ENCODE peak calls at places on chromosomes 3 and 15, in four cellular contexts. T is cardiac muscle cell, J is Panc1, Y is mammary epithelial cell. N is an unnamed sample. For H3K27me3, the result is how much of the 10 kb centered on the place peaks cover.

GRCh38 chr3:99578339-99578970 is 59.9 kb upstream of the COL8A1 start:
- DNase-seq in J (no peak), Y (no peak), T (no peak), N (no peak)

GRCh38 chr3:133162906-133163305 is 124.7 kb downstream of the TMEM108 start:
- DNase-seq in J (no peak), Y (no peak), T (no peak), N (no peak)

GRCh38 chr3:114827495-114827894 is 319.6 kb downstream of the ZBTB20 start:
- DNase-seq in J (peak), Y (peak), T (peak), N (no peak)

GRCh38 chr3:32870373-32871091 is 52.7 kb downstream of the TRIM71 start:
- DNase-seq in J (no peak), Y (no peak), T (no peak), N (no peak)

GRCh38 chr15:80999623-81000036 is 1.1 kb upstream of the TLNRD1 start:
- DNase-seq in J (no peak), T (no peak), Y (no peak), N (no peak)

GRCh38 chr3:129315386-129315991 is 36.8 kb downstream of the HMCES start:
- DNase-seq in T (peak), J (no peak), Y (peak), N (peak)

GRCh38 chr15:60614862-60615771 is 136.2 kb upstream of the ICE2 start:
- DNase-seq in Y (no peak), J (no peak), T (no peak), N (no peak)

GRCh38 chr15:32717290-32718081 is at the start of gene GREM1:
- DNase-seq in Y (no peak), J (no peak), T (peak), N (peak)

GRCh38 chr3:88219138-88219792 is 69.5 kb downstream of the C3orf38 start:
- DNase-seq in Y (peak), J (no peak), T (peak), N (peak)

GRCh38 chr15:39573844-39574243 is 7.0 kb upstream of the THBS1 start:
- DNase-seq in Y (no peak), T (no peak), J (no peak), N (no peak)

GRCh38 chr3:5503136-5503535 is 315.6 kb downstream of the EDEM1 start:
- DNase-seq in T (no peak), Y (no peak), J (no peak), N (no peak)

GRCh38 chr3:159472611-159473010 is 516.0 kb upstream of the IL12A start:
- DNase-seq in Y (no peak), T (no peak), J (no peak), N (no peak)

GRCh38 chr3:159787794-159788205 is 200.8 kb upstream of the IL12A start:
- DNase-seq in T (no peak), J (no peak), Y (peak), N (no peak)

GRCh38 chr3:192884831-192885356 is 32.8 kb downstream of the MB21D2 start:
- DNase-seq in T (no peak), J (no peak), Y (no peak), N (no peak)

GRCh38 chr15:53072077-53072476 is 281.9 kb upstream of the ONECUT1 start:
- DNase-seq in Y (peak), J (peak), T (peak), N (peak)

GRCh38 chr3:128463771-128464170 is 2.9 kb downstream of the DNAJB8 start:
- DNase-seq in Y (no peak), T (no peak), J (no peak), N (no peak)

DNA sequence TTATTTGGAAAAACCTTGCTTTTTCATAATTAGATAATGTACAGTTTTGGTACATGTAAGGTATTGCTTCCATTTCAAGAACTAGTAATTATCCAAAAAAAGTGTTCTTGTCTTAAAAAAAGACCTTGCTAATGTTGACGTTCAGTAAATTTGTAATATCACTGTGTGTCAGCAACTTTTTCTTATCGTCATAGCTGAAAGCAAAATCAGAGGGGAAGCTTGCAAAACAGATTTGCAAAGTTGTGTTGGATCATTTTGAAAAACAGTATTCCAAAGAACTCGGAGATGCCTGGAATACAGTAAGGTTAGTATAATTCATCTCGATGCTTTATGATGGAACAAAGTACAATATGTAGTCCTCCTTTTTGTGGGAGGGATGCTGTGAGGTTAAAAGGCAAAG is 1.4 kb downstream of the NSUN3 start:
- DNase-seq in J (no peak), T (no peak), Y (no peak), N (no peak)
- H3K4me3 ChIP-seq in J (peak), T (no peak), Y (peak), N (peak)

DNA sequence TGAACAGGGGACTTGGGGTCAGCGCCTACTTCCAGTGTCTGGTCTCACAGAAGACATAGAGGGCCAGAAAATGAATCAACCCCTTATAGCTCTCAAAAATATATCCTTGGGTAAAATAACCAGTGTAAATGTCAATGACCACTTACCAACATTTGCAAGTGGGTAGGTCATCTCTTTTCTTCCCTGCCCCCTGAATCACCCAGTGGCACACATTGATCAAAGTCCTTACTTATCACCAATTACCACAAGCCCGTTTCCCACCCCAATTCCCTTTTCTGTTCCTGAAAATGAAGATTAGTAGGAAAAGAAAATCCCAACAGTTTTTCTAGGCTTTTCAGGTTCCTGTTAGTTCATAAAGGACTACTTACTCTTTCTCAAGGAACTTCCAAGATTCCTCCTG is 70.5 kb upstream of the HEG1 start:
- DNase-seq in T (no peak), J (no peak), Y (no peak), N (no peak)
- H3K27me3 ChIP-seq in T (under half), J (under half), Y (under half), N (under half)

GRCh38 chr15:51263726-51264125 is 74.7 kb downstream of the CYP19A1 start:
- DNase-seq in Y (no peak), T (no peak), J (no peak), N (no peak)

GRCh38 chr15:51265037-51265555 is 73.3 kb downstream of the CYP19A1 start:
- DNase-seq in Y (no peak), T (no peak), J (no peak), N (no peak)

GRCh38 chr15:51267047-51267713 is 71.2 kb downstream of the CYP19A1 start:
- DNase-seq in J (no peak), T (peak), Y (no peak), N (peak)

GRCh38 chr15:51267714-51268105 is 70.7 kb downstream of the CYP19A1 start:
- DNase-seq in Y (no peak), J (no peak), T (peak), N (peak)

DNA sequence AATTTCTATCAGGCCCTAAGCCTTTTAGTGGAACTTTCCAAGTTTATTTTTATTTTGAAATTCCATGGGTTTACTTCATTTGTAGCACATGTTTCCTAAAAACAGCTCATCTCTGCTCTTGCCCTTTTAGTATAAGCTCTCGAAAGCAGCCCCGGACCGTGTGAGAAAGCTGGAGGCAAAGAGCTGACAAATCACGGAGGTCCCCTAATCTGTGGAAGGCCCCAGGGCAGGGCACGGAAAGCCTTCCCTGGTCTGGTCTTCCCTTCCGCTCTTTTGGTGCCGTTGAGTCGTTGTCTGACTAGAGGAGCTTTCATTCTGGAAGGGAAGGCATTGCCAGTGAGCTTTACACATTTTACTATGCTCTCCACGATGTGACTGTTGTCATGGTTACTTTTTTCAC is 71.8 kb downstream of the CYP19A1 start:
- DNase-seq in T (no peak), Y (no peak), J (no peak), N (no peak)
- H3K4me3 ChIP-seq in T (no peak), Y (no peak), J (peak), N (peak)

DNA sequence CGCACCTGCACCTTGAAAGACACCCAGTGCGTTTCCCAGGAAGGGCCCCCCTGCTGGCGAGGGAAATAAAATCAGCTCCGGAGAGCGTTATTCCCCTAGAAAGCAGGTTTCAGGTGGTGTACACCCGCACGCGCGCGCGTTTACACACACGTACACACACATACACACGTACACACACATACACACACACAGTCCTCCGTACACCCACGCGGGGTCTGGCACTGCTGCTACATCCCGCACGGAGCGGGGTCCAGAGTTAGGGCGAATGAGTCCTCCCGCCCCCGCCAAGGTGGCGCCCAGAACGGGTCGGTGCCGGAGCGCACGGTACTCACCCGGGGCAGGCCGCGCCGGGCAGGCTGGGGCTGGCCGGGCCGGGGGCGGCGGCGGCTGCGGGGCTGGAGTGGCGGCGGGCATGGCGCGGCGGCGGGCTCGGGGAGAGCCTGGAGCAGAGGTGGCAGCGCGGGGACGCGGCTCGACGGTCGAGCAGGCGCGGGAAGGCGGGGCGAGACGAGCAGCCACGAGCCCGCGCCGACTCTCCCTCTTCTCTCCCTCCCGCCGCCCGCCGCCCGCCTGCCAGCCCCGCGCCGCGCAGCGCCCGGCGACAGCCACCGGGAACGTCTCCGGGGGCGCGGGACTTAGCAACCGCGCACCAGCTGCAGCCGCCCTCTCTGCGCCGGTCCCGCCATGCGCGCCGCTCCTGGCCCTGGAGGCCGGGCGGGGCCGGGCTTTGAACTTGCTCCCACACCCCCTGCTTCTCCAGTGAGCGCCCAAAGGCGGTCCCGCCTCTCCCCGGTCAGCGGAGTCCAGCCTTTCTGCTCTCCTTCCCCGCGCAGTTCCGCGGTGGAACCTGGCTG is at the start of gene DCLK3:
- DNase-seq in Y (no peak), T (peak), J (no peak), N (peak)
- H3K27me3 ChIP-seq in Y (under half), T (half or more), J (under half), N (under half)

GRCh38 chr3:74613060-74613459 is 1.4 kb downstream of the CNTN3 start:
- DNase-seq in J (no peak), T (no peak), Y (peak), N (no peak)

GRCh38 chr3:74607803-74608202 is 6.7 kb downstream of the CNTN3 start:
- DNase-seq in J (no peak), Y (no peak), T (no peak), N (no peak)

GRCh38 chr3:74617786-74618185 is 3.3 kb upstream of the CNTN3 start:
- DNase-seq in J (no peak), T (no peak), Y (no peak), N (no peak)

GRCh38 chr3:74614133-74614967 is at the start of gene CNTN3:
- DNase-seq in Y (peak), T (peak), J (no peak), N (peak)

DNA sequence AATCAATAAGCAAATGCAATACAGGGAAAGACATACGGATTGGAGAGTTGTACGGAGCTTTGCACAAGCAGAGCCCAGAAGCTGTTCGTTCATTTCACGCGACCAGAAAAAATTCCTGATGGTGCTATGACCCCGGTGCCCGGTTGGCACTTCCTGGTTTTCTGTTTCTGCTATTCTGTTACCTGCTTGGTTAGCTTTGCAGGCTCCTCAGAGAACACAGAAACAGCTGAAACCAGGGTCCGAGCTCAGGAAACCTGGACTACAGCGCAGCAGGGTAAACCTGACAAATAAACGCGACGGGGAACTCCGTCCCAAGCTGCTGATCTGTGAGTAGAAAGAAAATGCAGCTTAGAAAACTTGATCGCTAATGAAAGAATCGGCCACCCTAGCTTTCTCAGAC is 893 bp downstream of the CNTN3 start:
- DNase-seq in Y (peak), J (no peak), T (no peak), N (no peak)
- H3K4me3 ChIP-seq in Y (peak), J (peak), T (peak), N (no peak)

GRCh38 chr15:89400121-89400996 is 65.7 kb upstream of the POLG start:
- DNase-seq in J (no peak), Y (no peak), T (no peak), N (peak)

GRCh38 chr15:89399390-89400120 is 64.9 kb upstream of the POLG start:
- DNase-seq in T (peak), J (no peak), Y (no peak), N (peak)

GRCh38 chr15:89402406-89402805 is 67.8 kb upstream of the POLG start:
- DNase-seq in Y (no peak), T (no peak), J (no peak), N (no peak)

GRCh38 chr15:89401636-89402252 is 67.1 kb upstream of the POLG start:
- DNase-seq in T (no peak), J (no peak), Y (peak), N (peak)

DNA sequence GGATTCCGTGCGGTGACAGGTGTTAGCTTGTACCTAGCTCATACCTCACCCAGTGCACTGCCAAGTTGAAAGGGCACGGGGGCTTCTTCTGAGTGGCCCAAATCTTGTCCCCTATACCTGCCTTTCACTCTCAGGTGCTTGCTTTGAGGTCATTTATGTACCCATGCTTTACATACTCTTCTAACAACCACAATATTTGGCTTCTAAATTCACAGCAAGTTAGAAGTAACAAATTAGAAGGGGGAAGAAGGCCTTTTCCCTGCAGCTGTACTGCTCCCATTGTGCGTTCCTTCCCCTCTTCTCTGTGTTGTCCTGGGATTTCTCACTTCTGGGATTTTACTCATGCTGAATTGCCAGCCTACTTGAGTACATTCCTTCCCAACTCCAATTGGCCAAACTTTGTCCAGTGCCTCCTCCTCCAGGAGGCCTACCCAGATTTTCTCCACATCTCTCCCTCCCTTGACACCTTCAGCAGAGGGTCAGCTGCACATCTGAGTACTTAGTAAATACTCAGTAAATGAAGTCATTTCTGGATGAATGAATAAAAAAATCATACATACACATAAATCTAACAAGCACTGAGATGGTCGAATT is 66.5 kb upstream of the POLG start:
- DNase-seq in Y (no peak), J (no peak), T (no peak), N (no peak)
- H3K27me3 ChIP-seq in Y (under half), J (under half), T (half or more), N (under half)

GRCh38 chr3:50292159-50292923 is at the start of gene IFRD2:
- DNase-seq in T (peak), J (peak), Y (peak), N (peak)

GRCh38 chr3:50289130-50289529 is 3.1 kb downstream of the IFRD2 start:
- DNase-seq in T (no peak), Y (no peak), J (no peak), N (no peak)

GRCh38 chr3:50288387-50289007 is 3.7 kb downstream of the IFRD2 start:
- DNase-seq in Y (no peak), T (no peak), J (no peak), N (no peak)

GRCh38 chr3:50292924-50293801 is 934 bp upstream of the IFRD2 start:
- DNase-seq in T (no peak), J (no peak), Y (no peak), N (no peak)

GRCh38 chr3:50290116-50290745 is 2.0 kb downstream of the IFRD2 start:
- DNase-seq in J (no peak), Y (no peak), T (no peak), N (no peak)
- H3K4me3 ChIP-seq in J (no peak), Y (no peak), T (no peak), N (no peak)

N was measured in MG63.